ENCODE peak calls at places on chromosomes 1 and 21, in five cellular contexts. S, B, W, V and R are unnamed samples.

GRCh38 chr1:94799201-94799600 is 21.0 kb upstream of the SLC44A3 start:
- DNase-seq in S (no peak), B (no peak), W (no peak), V (no peak), R (no peak)

GRCh38 chr21:38839683-38840286 is 34.1 kb downstream of the ETS2 start:
- DNase-seq in S (no peak), B (no peak), W (no peak), V (peak; percentile 72), R (peak; percentile 76)

GRCh38 chr1:59556802-59557548 is 257.8 kb upstream of the HOOK1 start:
- DNase-seq in S (no peak), B (no peak), W (no peak), V (no peak), R (no peak)

GRCh38 chr1:43947890-43948437 is 1.2 kb downstream of the IPO13 start:
- DNase-seq in S (no peak), B (no peak), W (no peak), V (no peak), R (no peak)

GRCh38 chr1:27571439-27572018 is 32.4 kb downstream of the AHDC1 start:
- DNase-seq in S (no peak), B (no peak), W (no peak), V (no peak), R (no peak)

GRCh38 chr1:84246228-84246627 is 55.3 kb upstream of the SAMD13 start:
- DNase-seq in S (no peak), B (no peak), W (no peak), V (no peak), R (no peak)

GRCh38 chr1:152111515-152111968 is 3.7 kb downstream of the TCHH start:
- DNase-seq in S (no peak), B (no peak), W (no peak), V (no peak), R (no peak)

GRCh38 chr1:50968884-50969610 is 998 bp upstream of the CDKN2C start:
- DNase-seq in S (no peak), B (peak; percentile 9), W (no peak), V (no peak), R (peak; percentile 46)

GRCh38 chr21:36994501-36995189 is 11.9 kb upstream of the RIPPLY3 start:
- DNase-seq in S (no peak), B (no peak), W (no peak), V (no peak), R (no peak)

GRCh38 chr21:20404915-20405314 is 593.3 kb upstream of the NCAM2 start:
- DNase-seq in S (no peak), B (no peak), W (no peak), V (no peak), R (no peak)

GRCh38 chr21:26732442-26733221 is 112.6 kb downstream of the ADAMTS1 start:
- DNase-seq in S (no peak), B (peak; percentile 71), W (no peak), V (peak; percentile 13), R (peak; percentile 7)

GRCh38 chr1:96992871-96993270 is 271.3 kb downstream of the PTBP2 start:
- DNase-seq in S (no peak), B (no peak), W (no peak), V (no peak), R (no peak)

GRCh38 chr1:94182191-94182590 is 55.2 kb downstream of the ARHGAP29 start:
- DNase-seq in S (no peak), B (no peak), W (no peak), V (no peak), R (no peak)

GRCh38 chr21:27275294-27275927 is 308.5 kb upstream of the ADAMTS5 start:
- DNase-seq in S (no peak), B (no peak), W (no peak), V (peak; percentile 18), R (peak; percentile 2)

GRCh38 chr21:16532841-16533240 is 803.1 kb downstream of the USP25 start:
- DNase-seq in S (no peak), B (no peak), W (no peak), V (no peak), R (no peak)

GRCh38 chr1:65429806-65430205 is 9.3 kb downstream of the LEPR start:
- DNase-seq in S (no peak), B (no peak), W (peak; percentile 55), V (no peak), R (peak; percentile 83)

GRCh38 chr1:22773981-22774471 is 63.4 kb downstream of the EPHB2 start:
- DNase-seq in S (no peak), B (peak; percentile 72), W (no peak), V (no peak), R (no peak)

GRCh38 chr1:192550922-192551534 is 24.5 kb upstream of the RGS1 start:
- DNase-seq in S (no peak), B (no peak), W (no peak), V (no peak), R (peak; percentile 25)

GRCh38 chr21:39867198-39867650 is at the start of gene PCP4:
- DNase-seq in S (no peak), B (peak; percentile 53), W (peak; percentile 13), V (no peak), R (peak; percentile 44)

GRCh38 chr21:42247716-42248115 is 28.8 kb downstream of the ABCG1 start:
- DNase-seq in S (no peak), B (no peak), W (no peak), V (no peak), R (no peak)

GRCh38 chr1:188241629-188242028 is 1412.9 kb downstream of the PLA2G4A start:
- DNase-seq in S (no peak), B (no peak), W (no peak), V (no peak), R (no peak)

GRCh38 chr1:204087181-204087892 is 14.4 kb downstream of the SOX13 start:
- DNase-seq in S (no peak), B (no peak), W (no peak), V (no peak), R (no peak)

GRCh38 chr1:243645281-243645680 is 204.8 kb downstream of the AKT3 start:
- DNase-seq in S (no peak), B (no peak), W (no peak), V (no peak), R (no peak)

GRCh38 chr1:203117611-203118575 is 9.6 kb upstream of the ADORA1 start:
- DNase-seq in S (no peak), B (peak; percentile 69), W (peak; percentile 93), V (peak; percentile 21), R (peak; percentile 83)

GRCh38 chr1:230878584-230878975 is 10.3 kb upstream of the C1orf198 start:
- DNase-seq in S (no peak), B (peak; percentile 66), W (no peak), V (peak; percentile 55), R (no peak)

GRCh38 chr1:229107302-229107815 is 163.6 kb upstream of the RAB4A start:
- DNase-seq in S (no peak), B (no peak), W (no peak), V (no peak), R (no peak)

GRCh38 chr1:39976732-39977131 is 21.8 kb downstream of the MFSD2A start:
- DNase-seq in S (no peak), B (no peak), W (no peak), V (no peak), R (no peak)

GRCh38 chr1:235697517-235697916 is 47.9 kb upstream of the GNG4 start:
- DNase-seq in S (no peak), B (no peak), W (no peak), V (no peak), R (no peak)
- H3K27ac ChIP-seq in S (no peak overlapping the region), B (no peak overlapping the region), W (no peak overlapping the region), V (no peak overlapping the region), R (no peak overlapping the region)

GRCh38 chr1:1374861-1375662 is at the start of gene AURKAIP1:
- DNase-seq in S (peak; percentile 91), B (peak; percentile 98), W (peak; percentile 96), V (peak; percentile 100), R (peak; percentile 99)
- TF ChIP-seq CTCF in S (no peak), B (peak; percentile 75), W (no peak), V (peak; percentile 47), R (no peak)

GRCh38 chr1:208179850-208180416 is 64.3 kb downstream of the PLXNA2 start:
- DNase-seq in S (no peak), B (no peak), W (no peak), V (no peak), R (no peak)

GRCh38 chr1:208177656-208178055 is 66.5 kb downstream of the PLXNA2 start:
- DNase-seq in S (no peak), B (no peak), W (no peak), V (no peak), R (no peak)

GRCh38 chr1:208178091-208178529 is 66.1 kb downstream of the PLXNA2 start:
- DNase-seq in S (no peak), B (no peak), W (no peak), V (no peak), R (no peak)

GRCh38 chr1:208181259-208181816 is 62.8 kb downstream of the PLXNA2 start:
- DNase-seq in S (no peak), B (no peak), W (no peak), V (no peak), R (no peak)

GRCh38 chr1:208179303-208179702 is 64.9 kb downstream of the PLXNA2 start:
- DNase-seq in S (no peak), B (no peak), W (no peak), V (no peak), R (no peak)
- H3K27ac ChIP-seq in S (no peak overlapping the region), B (no peak overlapping the region), W (peak overlapping the region; percentile 49), V (no peak overlapping the region), R (peak overlapping the region; percentile 54)

GRCh38 chr1:46130144-46130543 is 2.3 kb downstream of the PIK3R3 start:
- DNase-seq in S (no peak), B (no peak), W (no peak), V (no peak), R (no peak)
- TF ChIP-seq CTCF in S (no peak), B (no peak), W (no peak), V (no peak), R (no peak)

DNA sequence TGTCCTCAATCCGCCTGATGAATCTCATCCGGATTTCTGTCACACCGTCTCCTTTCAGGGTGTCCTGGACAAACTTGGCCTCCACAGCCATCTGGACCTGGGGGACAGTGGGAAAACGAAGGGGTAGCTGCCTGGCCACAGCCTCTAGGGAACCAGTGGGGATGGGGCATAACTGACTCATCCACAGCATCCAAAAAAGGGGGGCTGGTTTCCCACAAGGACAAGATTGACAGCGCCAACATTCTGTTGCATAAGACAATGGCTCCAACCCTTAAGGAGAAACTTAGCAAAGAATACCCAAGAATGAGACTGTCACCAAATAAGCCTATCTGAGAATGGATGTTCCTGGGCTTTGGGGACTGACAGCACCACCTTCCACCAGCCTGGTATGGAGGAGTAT is 12.1 kb downstream of the TRAPPC3 start:
- DNase-seq in S (no peak), B (no peak), W (no peak), V (no peak), R (no peak)
- H3K27ac ChIP-seq in S (no peak overlapping the region), B (no peak overlapping the region), W (no peak overlapping the region), V (peak overlapping the region; percentile 77), R (peak overlapping the region; percentile 84)

GRCh38 chr1:66711420-66711819 is 40.8 kb upstream of the DYNLT5 start:
- DNase-seq in S (no peak), B (no peak), W (no peak), V (no peak), R (no peak)
- TF ChIP-seq CTCF in S (no peak), B (no peak), W (peak; percentile 7), V (no peak), R (no peak)

GRCh38 chr1:226443033-226443432 is 35.1 kb upstream of the PARP1 start:
- DNase-seq in S (no peak), B (no peak), W (no peak), V (no peak), R (no peak)
- H3K27ac ChIP-seq in S (no peak overlapping the region), B (no peak overlapping the region), W (no peak overlapping the region), V (no peak overlapping the region), R (no peak overlapping the region)